ENCODE peak calls at places on chromosomes 13 and 19, in four cellular contexts. One of them, this sample, is unnamed.

GRCh38 chr19:18450934-18451836 is 13.3 kb upstream of the ISYNA1 start:
- DNase-seq in GM12878: no peak
- DNase-seq in K562: peak
- DNase-seq in A549: no peak
- DNase-seq in this sample: peak

GRCh38 chr13:98180092-98180491 is 3.0 kb upstream of the RNF113B start:
- DNase-seq in GM12878: no peak
- DNase-seq in K562: no peak
- DNase-seq in A549: no peak
- DNase-seq in this sample: no peak

GRCh38 chr13:24097064-24097463 is 63.5 kb upstream of the SPATA13 start:
- DNase-seq in A549: no peak
- DNase-seq in GM12878: peak
- DNase-seq in K562: no peak
- DNase-seq in this sample: peak

GRCh38 chr19:16293133-16294085 is 31.2 kb upstream of the KLF2 start:
- DNase-seq in GM12878: no peak
- DNase-seq in A549: peak
- DNase-seq in K562: peak
- DNase-seq in this sample: peak

GRCh38 chr13:95137096-95137495 is 164.2 kb downstream of the ABCC4 start:
- DNase-seq in A549: no peak
- DNase-seq in GM12878: no peak
- DNase-seq in K562: no peak
- DNase-seq in this sample: peak

GRCh38 chr13:112688560-112689497 is 1.0 kb upstream of the ATP11A start:
- DNase-seq in GM12878: no peak
- DNase-seq in A549: no peak
- DNase-seq in K562: no peak
- DNase-seq in this sample: no peak

GRCh38 chr19:35476149-35476548 is 14.1 kb downstream of the KRTDAP start:
- DNase-seq in A549: no peak
- DNase-seq in GM12878: no peak
- DNase-seq in K562: peak
- DNase-seq in this sample: no peak

GRCh38 chr19:615619-616018 is 17.7 kb downstream of the POLRMT start:
- DNase-seq in K562: no peak
- DNase-seq in A549: no peak
- DNase-seq in GM12878: no peak
- DNase-seq in this sample: no peak

GRCh38 chr19:45103625-45104319 is 10.8 kb downstream of the PPP1R37 start:
- DNase-seq in K562: no peak
- DNase-seq in A549: no peak
- DNase-seq in GM12878: no peak
- DNase-seq in this sample: no peak
- TF ChIP-seq CTCF in K562: no peak
- TF ChIP-seq CTCF in A549: no peak
- TF ChIP-seq CTCF in GM12878: peak
- TF ChIP-seq CTCF in this sample: no peak

GRCh38 chr19:29409121-29409862 is 116.5 kb upstream of the VSTM2B start:
- DNase-seq in K562: no peak
- DNase-seq in GM12878: no peak
- DNase-seq in A549: no peak
- DNase-seq in this sample: no peak
- TF ChIP-seq ELK1 in K562: no peak
- TF ChIP-seq ELK1 in GM12878: no peak
- TF ChIP-seq ELK1 in A549: no peak
- TF ChIP-seq ELK1 in this sample: no peak

DNA sequence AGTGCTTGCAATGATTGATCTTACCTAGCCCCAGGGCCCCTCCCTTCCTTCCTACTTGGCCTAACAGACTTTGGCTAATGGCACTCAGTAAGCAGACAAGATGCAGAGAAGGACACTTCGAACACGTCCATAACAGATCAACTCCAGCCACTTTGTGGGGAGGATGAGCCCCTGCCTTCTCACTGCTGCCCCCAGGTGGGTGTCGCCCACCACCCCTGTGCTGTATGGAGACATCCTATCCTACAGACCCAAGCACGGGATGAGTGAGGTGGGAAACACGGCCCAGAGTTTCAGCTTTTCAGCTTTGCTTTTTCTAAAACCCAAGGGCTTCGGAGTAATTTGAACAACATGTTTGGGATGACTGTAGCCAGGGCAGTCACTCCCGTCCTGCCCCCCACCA is 5.5 kb downstream of the SLC7A1 start:
- DNase-seq in A549: no peak
- DNase-seq in K562: no peak
- DNase-seq in GM12878: no peak
- DNase-seq in this sample: no peak
- TF ChIP-seq CTCF in A549: no peak
- TF ChIP-seq CTCF in K562: no peak
- TF ChIP-seq CTCF in GM12878: no peak
- TF ChIP-seq CTCF in this sample: peak

DNA sequence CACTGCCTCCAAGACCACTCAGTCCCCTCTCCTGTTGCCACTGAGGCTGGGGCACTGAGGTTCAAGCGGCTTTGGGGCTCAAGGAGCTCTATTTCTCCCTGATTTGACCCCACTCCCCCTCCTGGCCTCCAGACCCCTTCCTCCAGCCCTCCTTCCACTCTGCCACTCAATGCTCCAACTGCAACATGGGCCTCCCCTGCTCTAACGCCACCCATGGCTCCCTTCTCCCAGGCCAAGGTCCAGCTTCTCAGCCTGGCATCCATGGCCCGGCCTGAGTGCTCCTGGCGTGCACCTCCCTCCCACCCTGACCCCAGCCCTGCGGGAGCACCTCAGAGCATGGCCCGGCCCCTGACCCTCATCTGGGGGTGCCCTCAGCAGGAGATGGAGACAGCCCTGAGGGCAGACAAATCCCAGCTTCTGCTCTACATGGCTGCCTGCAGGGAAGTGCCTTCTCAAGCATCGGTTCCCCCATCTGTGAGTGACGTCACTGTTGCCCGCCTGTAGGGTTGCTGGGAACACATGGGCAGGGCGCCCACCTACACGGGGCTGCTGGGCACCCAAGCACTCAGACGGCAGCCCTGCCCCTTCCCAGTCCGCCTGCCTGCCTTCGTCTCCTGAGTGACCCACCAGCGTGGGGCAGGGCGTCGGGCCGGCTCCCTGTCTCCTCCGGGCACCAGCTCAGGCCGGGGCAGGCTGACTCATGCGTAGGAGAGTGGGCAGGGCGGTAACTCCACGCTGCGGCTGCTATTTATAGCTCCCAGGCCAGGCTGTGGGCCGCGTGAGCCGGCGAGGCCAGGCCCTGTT is 1.6 kb upstream of the DIRAS1 start:
- DNase-seq in GM12878: no peak
- DNase-seq in K562: peak
- DNase-seq in A549: peak
- DNase-seq in this sample: peak
- TF ChIP-seq ELK1 in GM12878: no peak
- TF ChIP-seq ELK1 in K562: no peak
- TF ChIP-seq ELK1 in A549: no peak
- TF ChIP-seq ELK1 in this sample: no peak

GRCh38 chr13:75359266-75359665 is 122.7 kb downstream of the TBC1D4 start:
- DNase-seq in K562: no peak
- DNase-seq in A549: peak
- DNase-seq in GM12878: no peak
- DNase-seq in this sample: peak

GRCh38 chr13:75360170-75360569 is 121.8 kb downstream of the TBC1D4 start:
- DNase-seq in A549: no peak
- DNase-seq in K562: no peak
- DNase-seq in GM12878: no peak
- DNase-seq in this sample: no peak

GRCh38 chr13:75356426-75356825 is 125.5 kb downstream of the TBC1D4 start:
- DNase-seq in A549: no peak
- DNase-seq in K562: no peak
- DNase-seq in GM12878: no peak
- DNase-seq in this sample: no peak

GRCh38 chr13:75355609-75356008 is 126.4 kb downstream of the TBC1D4 start:
- DNase-seq in A549: no peak
- DNase-seq in K562: no peak
- DNase-seq in GM12878: no peak
- DNase-seq in this sample: no peak

GRCh38 chr13:75357576-75358295 is 124.2 kb downstream of the TBC1D4 start:
- DNase-seq in GM12878: no peak
- DNase-seq in K562: peak
- DNase-seq in A549: peak
- DNase-seq in this sample: peak
- TF ChIP-seq CTCF in GM12878: peak
- TF ChIP-seq CTCF in K562: peak
- TF ChIP-seq CTCF in A549: peak
- TF ChIP-seq CTCF in this sample: peak

DNA sequence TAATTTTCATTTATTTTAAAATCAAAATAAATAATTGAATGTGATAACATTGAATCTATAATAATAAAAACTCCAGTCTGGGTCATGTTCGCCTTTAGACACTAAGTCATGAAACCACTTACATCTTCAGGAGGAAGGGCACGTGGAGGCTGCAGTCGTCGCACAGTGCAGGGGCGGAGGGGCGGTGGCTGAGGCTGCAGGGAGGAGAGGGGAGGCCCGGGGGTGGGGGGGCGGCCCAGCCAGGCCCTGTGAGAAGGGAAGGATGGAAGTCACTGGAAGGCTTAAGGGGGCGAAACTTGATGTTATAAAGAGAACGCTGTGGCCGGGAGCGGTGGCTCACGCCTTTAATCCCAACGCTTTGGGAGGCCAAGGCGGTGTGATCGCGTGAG is 14.9 kb upstream of the LATS2 start:
- DNase-seq in A549: no peak
- DNase-seq in GM12878: no peak
- DNase-seq in K562: no peak
- DNase-seq in this sample: no peak
- TF ChIP-seq ELK1 in A549: no peak
- TF ChIP-seq ELK1 in GM12878: no peak
- TF ChIP-seq ELK1 in K562: no peak
- TF ChIP-seq ELK1 in this sample: no peak

GRCh38 chr13:38899581-38899980 is 91.0 kb downstream of the STOML3 start:
- DNase-seq in A549: no peak
- DNase-seq in K562: no peak
- DNase-seq in GM12878: no peak
- DNase-seq in this sample: no peak

GRCh38 chr13:38898481-38898880 is 92.2 kb downstream of the STOML3 start:
- DNase-seq in A549: no peak
- DNase-seq in K562: no peak
- DNase-seq in GM12878: no peak
- DNase-seq in this sample: no peak

GRCh38 chr13:38902551-38902950 is 88.1 kb downstream of the STOML3 start:
- DNase-seq in A549: no peak
- DNase-seq in K562: no peak
- DNase-seq in GM12878: no peak
- DNase-seq in this sample: no peak

GRCh38 chr13:38897521-38897920 is 93.1 kb downstream of the STOML3 start:
- DNase-seq in A549: no peak
- DNase-seq in K562: no peak
- DNase-seq in GM12878: no peak
- DNase-seq in this sample: no peak

DNA sequence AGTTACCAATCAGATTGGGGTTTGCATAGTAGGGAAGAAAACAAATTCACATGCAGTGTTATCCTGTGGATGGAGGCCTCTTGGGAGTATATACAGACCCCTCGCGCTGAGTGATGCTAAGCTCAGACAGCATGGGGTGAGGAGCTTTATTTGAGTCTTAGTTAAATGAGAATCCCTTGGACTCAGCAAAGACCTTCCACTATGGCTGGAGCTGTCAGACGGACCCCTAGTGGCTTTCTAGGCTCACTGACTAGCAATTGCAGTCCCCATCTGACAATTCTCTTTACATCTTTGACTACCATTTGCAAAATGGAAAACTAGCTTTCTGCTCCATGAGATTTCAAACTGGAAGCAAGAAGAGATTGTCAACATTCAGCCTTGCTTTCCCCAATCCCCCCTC is 90.4 kb downstream of the STOML3 start:
- DNase-seq in K562: no peak
- DNase-seq in A549: peak
- DNase-seq in GM12878: no peak
- DNase-seq in this sample: no peak
- TF ChIP-seq CTCF in K562: peak
- TF ChIP-seq CTCF in A549: no peak
- TF ChIP-seq CTCF in GM12878: peak
- TF ChIP-seq CTCF in this sample: no peak

This sample was measured in IMR-90.